ENCODE peak calls at places on chromosomes 16 and 17, in four cellular contexts. I, R, F and K are unnamed samples.

GRCh38 chr17:35132099-35132498 is 10.0 kb downstream of the NLE1 start:
- DNase-seq in I (no peak), R (no peak), F (no peak), K (no peak)

GRCh38 chr17:41717408-41718286 is 5.5 kb downstream of the GAST start:
- DNase-seq in I (no peak), R (peak), F (peak), K (no peak)

GRCh38 chr16:83554096-83554495 is 253.7 kb upstream of the HSBP1 start:
- DNase-seq in I (no peak), R (no peak), F (no peak), K (no peak)

GRCh38 chr16:15716694-15717447 is 66.8 kb downstream of the NDE1 start:
- DNase-seq in I (no peak), R (no peak), F (no peak), K (no peak)

GRCh38 chr16:31177136-31177535 is 2.8 kb upstream of the FUS start:
- DNase-seq in I (peak), R (peak), F (peak), K (peak)

GRCh38 chr16:76535-77272 is 1.3 kb upstream of the MPG start:
- DNase-seq in I (no peak), R (peak), F (peak), K (peak)

GRCh38 chr16:58011652-58012051 is 10.4 kb downstream of the USB1 start:
- DNase-seq in I (no peak), R (peak), F (no peak), K (no peak)

GRCh38 chr16:16076400-16076901 is 127.0 kb downstream of the ABCC1 start:
- DNase-seq in I (no peak), R (no peak), F (no peak), K (no peak)

GRCh38 chr16:71426069-71426879 is 15.6 kb downstream of the TLE7 start:
- DNase-seq in I (no peak), R (peak), F (peak), K (no peak)

GRCh38 chr17:81727324-81728031 is 15.4 kb downstream of the SLC25A10 start:
- DNase-seq in I (no peak), R (no peak), F (no peak), K (no peak)

GRCh38 chr17:76714822-76715461 is 4.2 kb upstream of the MXRA7 start:
- DNase-seq in I (peak), R (peak), F (peak), K (peak)

GRCh38 chr17:57255776-57256681 is at the start of gene MSI2:
- DNase-seq in I (peak), R (peak), F (peak), K (peak)

GRCh38 chr16:17138801-17139200 is 332.0 kb downstream of the XYLT1 start:
- DNase-seq in I (no peak), R (peak), F (peak), K (no peak)

GRCh38 chr17:75652934-75653549 is 13.9 kb downstream of the RECQL5 start:
- DNase-seq in I (no peak), R (peak), F (peak), K (no peak)

GRCh38 chr17:40524243-40524965 is 23.0 kb upstream of the TNS4 start:
- DNase-seq in I (no peak), R (no peak), F (no peak), K (no peak)

GRCh38 chr16:50025544-50025931 is 513 bp downstream of the CNEP1R1 start:
- DNase-seq in I (no peak), R (peak), F (no peak), K (no peak)

GRCh38 chr17:78375401-78376079 is 2.9 kb upstream of the PGS1 start:
- DNase-seq in I (no peak), R (peak), F (peak), K (peak)

GRCh38 chr17:41322264-41322902 is 6.9 kb upstream of the KRTAP17-1 start:
- DNase-seq in I (no peak), R (peak), F (peak), K (peak)

GRCh38 chr16:65178151-65178550 is 56.3 kb upstream of the CDH11 start:
- DNase-seq in I (no peak), R (peak), F (peak), K (no peak)

GRCh38 chr16:61791465-61791864 is 244.8 kb downstream of the CDH8 start:
- DNase-seq in I (no peak), R (peak), F (no peak), K (no peak)

GRCh38 chr16:88489163-88489721 is 36.2 kb downstream of the ZFPM1 start:
- DNase-seq in I (no peak), R (no peak), F (no peak), K (no peak)